ENCODE peak calls at places on chromosomes 7 and 10, in eight cellular contexts. One of them, this sample, is unnamed.

GRCh38 chr10:43905502-43906236 is 257.0 kb upstream of the ZNF32 start:
- DNase-seq in mammary epithelial cell: no peak
- DNase-seq in keratinocyte: no peak
- DNase-seq in K562: no peak
- DNase-seq in fibroblast of lung: peak; percentile 37
- DNase-seq in PC-3: no peak
- DNase-seq in PC-9: peak; percentile 16
- DNase-seq in neural progenitor cell: no peak
- DNase-seq in this sample: no peak

GRCh38 chr10:97542169-97543024 is 30.2 kb upstream of the ANKRD2 start:
- DNase-seq in mammary epithelial cell: peak; percentile 96
- DNase-seq in keratinocyte: peak; percentile 81
- DNase-seq in K562: peak; percentile 24
- DNase-seq in fibroblast of lung: peak; percentile 99
- DNase-seq in PC-3: peak; percentile 95
- DNase-seq in PC-9: peak; percentile 86
- DNase-seq in neural progenitor cell: peak; percentile 38
- DNase-seq in this sample: peak; percentile 82

GRCh38 chr7:16967174-16967868 is 85.5 kb upstream of the AGR3 start:
- DNase-seq in mammary epithelial cell: no peak
- DNase-seq in keratinocyte: no peak
- DNase-seq in K562: no peak
- DNase-seq in fibroblast of lung: peak; percentile 89
- DNase-seq in PC-3: no peak
- DNase-seq in PC-9: no peak
- DNase-seq in neural progenitor cell: no peak
- DNase-seq in this sample: no peak

GRCh38 chr7:156764016-156764669 is 123.6 kb downstream of the RNF32 start:
- DNase-seq in mammary epithelial cell: peak; percentile 58
- DNase-seq in keratinocyte: no peak
- DNase-seq in K562: peak; percentile 78
- DNase-seq in fibroblast of lung: peak; percentile 74
- DNase-seq in PC-3: peak; percentile 70
- DNase-seq in PC-9: no peak
- DNase-seq in neural progenitor cell: peak; percentile 75
- DNase-seq in this sample: peak; percentile 45

GRCh38 chr7:103765891-103766290 is 223.6 kb downstream of the RELN start:
- DNase-seq in mammary epithelial cell: no peak
- DNase-seq in keratinocyte: no peak
- DNase-seq in K562: no peak
- DNase-seq in fibroblast of lung: no peak
- DNase-seq in PC-3: no peak
- DNase-seq in PC-9: no peak
- DNase-seq in neural progenitor cell: peak; percentile 82
- DNase-seq in this sample: no peak

GRCh38 chr7:22387583-22387982 is 30.6 kb upstream of the RAPGEF5 start:
- DNase-seq in mammary epithelial cell: no peak
- DNase-seq in keratinocyte: no peak
- DNase-seq in K562: no peak
- DNase-seq in fibroblast of lung: peak; percentile 88
- DNase-seq in PC-3: no peak
- DNase-seq in PC-9: no peak
- DNase-seq in neural progenitor cell: no peak
- DNase-seq in this sample: no peak

GRCh38 chr10:126598009-126598408 is 72.5 kb downstream of the C10orf90 start:
- DNase-seq in mammary epithelial cell: peak; percentile 26
- DNase-seq in keratinocyte: no peak
- DNase-seq in K562: peak; percentile 18
- DNase-seq in fibroblast of lung: peak; percentile 26
- DNase-seq in PC-3: peak; percentile 75
- DNase-seq in PC-9: no peak
- DNase-seq in neural progenitor cell: peak; percentile 66
- DNase-seq in this sample: peak; percentile 38

GRCh38 chr7:103929808-103930415 is 59.5 kb downstream of the RELN start:
- DNase-seq in mammary epithelial cell: peak; percentile 37
- DNase-seq in keratinocyte: no peak
- DNase-seq in K562: no peak
- DNase-seq in fibroblast of lung: no peak
- DNase-seq in PC-3: peak; percentile 32
- DNase-seq in PC-9: no peak
- DNase-seq in neural progenitor cell: no peak
- DNase-seq in this sample: no peak

GRCh38 chr7:24035653-24036414 is 248.2 kb upstream of the NPY start:
- DNase-seq in mammary epithelial cell: no peak
- DNase-seq in keratinocyte: no peak
- DNase-seq in K562: no peak
- DNase-seq in fibroblast of lung: no peak
- DNase-seq in PC-3: no peak
- DNase-seq in PC-9: no peak
- DNase-seq in neural progenitor cell: no peak
- DNase-seq in this sample: no peak

GRCh38 chr10:11588878-11589277 is 22.6 kb downstream of the USP6NL start:
- DNase-seq in mammary epithelial cell: no peak
- DNase-seq in keratinocyte: no peak
- DNase-seq in K562: peak; percentile 66
- DNase-seq in fibroblast of lung: no peak
- DNase-seq in PC-3: no peak
- DNase-seq in PC-9: no peak
- DNase-seq in neural progenitor cell: no peak
- DNase-seq in this sample: no peak

GRCh38 chr10:73773152-73773879 is 8.5 kb upstream of the CHCHD1 start:
- DNase-seq in mammary epithelial cell: no peak
- DNase-seq in keratinocyte: no peak
- DNase-seq in K562: no peak
- DNase-seq in fibroblast of lung: no peak
- DNase-seq in PC-3: no peak
- DNase-seq in PC-9: no peak
- DNase-seq in neural progenitor cell: no peak
- DNase-seq in this sample: no peak

GRCh38 chr7:149727053-149727452 is 46.3 kb downstream of the ZNF467 start:
- DNase-seq in mammary epithelial cell: no peak
- DNase-seq in keratinocyte: no peak
- DNase-seq in K562: no peak
- DNase-seq in fibroblast of lung: no peak
- DNase-seq in PC-3: no peak
- DNase-seq in PC-9: peak; percentile 26
- DNase-seq in neural progenitor cell: no peak
- DNase-seq in this sample: no peak

GRCh38 chr7:2307690-2308107 is 6.5 kb downstream of the SNX8 start:
- DNase-seq in mammary epithelial cell: no peak
- DNase-seq in keratinocyte: no peak
- DNase-seq in K562: no peak
- DNase-seq in fibroblast of lung: peak; percentile 22
- DNase-seq in PC-3: no peak
- DNase-seq in PC-9: no peak
- DNase-seq in neural progenitor cell: no peak
- DNase-seq in this sample: no peak

GRCh38 chr10:24901686-24902399 is 50.6 kb downstream of the PRTFDC1 start:
- DNase-seq in mammary epithelial cell: peak; percentile 93
- DNase-seq in keratinocyte: peak; percentile 79
- DNase-seq in K562: peak; percentile 80
- DNase-seq in fibroblast of lung: peak; percentile 98
- DNase-seq in PC-3: peak; percentile 93
- DNase-seq in PC-9: peak; percentile 89
- DNase-seq in neural progenitor cell: peak; percentile 25
- DNase-seq in this sample: peak; percentile 92

GRCh38 chr10:32005050-32005449 is 51.2 kb downstream of the KIF5B start:
- DNase-seq in mammary epithelial cell: peak; percentile 25
- DNase-seq in keratinocyte: no peak
- DNase-seq in K562: peak; percentile 36
- DNase-seq in fibroblast of lung: peak; percentile 33
- DNase-seq in PC-3: peak; percentile 72
- DNase-seq in PC-9: peak; percentile 50
- DNase-seq in neural progenitor cell: peak; percentile 63
- DNase-seq in this sample: peak; percentile 43

GRCh38 chr10:23981520-23982309 is 227.2 kb upstream of the KIAA1217 start:
- DNase-seq in mammary epithelial cell: peak; percentile 17
- DNase-seq in keratinocyte: no peak
- DNase-seq in K562: no peak
- DNase-seq in fibroblast of lung: no peak
- DNase-seq in PC-3: no peak
- DNase-seq in PC-9: no peak
- DNase-seq in neural progenitor cell: no peak
- DNase-seq in this sample: no peak

GRCh38 chr10:128150045-128150493 is 23.8 kb upstream of the MKI67 start:
- DNase-seq in mammary epithelial cell: peak; percentile 65
- DNase-seq in keratinocyte: no peak
- DNase-seq in K562: peak; percentile 89
- DNase-seq in fibroblast of lung: peak; percentile 45
- DNase-seq in PC-3: peak; percentile 69
- DNase-seq in PC-9: no peak
- DNase-seq in neural progenitor cell: peak; percentile 93
- DNase-seq in this sample: peak; percentile 53

GRCh38 chr10:13049774-13050420 is 48.4 kb upstream of the CCDC3 start:
- DNase-seq in mammary epithelial cell: no peak
- DNase-seq in keratinocyte: no peak
- DNase-seq in K562: no peak
- DNase-seq in fibroblast of lung: no peak
- DNase-seq in PC-3: no peak
- DNase-seq in PC-9: no peak
- DNase-seq in neural progenitor cell: peak; percentile 54
- DNase-seq in this sample: no peak

GRCh38 chr7:16348251-16348650 is 73.1 kb downstream of the CRPPA start:
- DNase-seq in mammary epithelial cell: no peak
- DNase-seq in keratinocyte: no peak
- DNase-seq in K562: no peak
- DNase-seq in fibroblast of lung: no peak
- DNase-seq in PC-3: no peak
- DNase-seq in PC-9: no peak
- DNase-seq in neural progenitor cell: peak; percentile 6
- DNase-seq in this sample: no peak

GRCh38 chr7:140640060-140640611 is 477 bp downstream of the DENND2A start:
- DNase-seq in mammary epithelial cell: no peak
- DNase-seq in keratinocyte: no peak
- DNase-seq in K562: no peak
- DNase-seq in fibroblast of lung: peak; percentile 56
- DNase-seq in PC-3: peak; percentile 38
- DNase-seq in PC-9: no peak
- DNase-seq in neural progenitor cell: peak; percentile 76
- DNase-seq in this sample: no peak

GRCh38 chr7:140640727-140641531 is at the start of gene DENND2A:
- DNase-seq in mammary epithelial cell: no peak
- DNase-seq in keratinocyte: no peak
- DNase-seq in K562: no peak
- DNase-seq in fibroblast of lung: peak; percentile 70
- DNase-seq in PC-3: peak; percentile 48
- DNase-seq in PC-9: peak; percentile 49
- DNase-seq in neural progenitor cell: peak; percentile 97
- DNase-seq in this sample: no peak

GRCh38 chr7:140641532-140642191 is 1.0 kb upstream of the DENND2A start:
- DNase-seq in mammary epithelial cell: no peak
- DNase-seq in keratinocyte: no peak
- DNase-seq in K562: no peak
- DNase-seq in fibroblast of lung: no peak
- DNase-seq in PC-3: no peak
- DNase-seq in PC-9: no peak
- DNase-seq in neural progenitor cell: peak; percentile 42
- DNase-seq in this sample: no peak

GRCh38 chr7:140638311-140638791 is 2.3 kb downstream of the DENND2A start:
- DNase-seq in mammary epithelial cell: no peak
- DNase-seq in keratinocyte: no peak
- DNase-seq in K562: no peak
- DNase-seq in fibroblast of lung: peak; percentile 54
- DNase-seq in PC-3: peak; percentile 46
- DNase-seq in PC-9: peak; percentile 90
- DNase-seq in neural progenitor cell: peak; percentile 63
- DNase-seq in this sample: no peak

GRCh38 chr7:140639366-140640053 is 1.1 kb downstream of the DENND2A start:
- DNase-seq in mammary epithelial cell: no peak
- DNase-seq in keratinocyte: no peak
- DNase-seq in K562: no peak
- DNase-seq in fibroblast of lung: peak; percentile 94
- DNase-seq in PC-3: peak; percentile 29
- DNase-seq in PC-9: no peak
- DNase-seq in neural progenitor cell: peak; percentile 49
- DNase-seq in this sample: no peak
- TF ChIP-seq EZH2 in mammary epithelial cell: peak; percentile 39
- TF ChIP-seq EZH2 in keratinocyte: no peak
- TF ChIP-seq EZH2 in K562: no peak
- TF ChIP-seq EZH2 in fibroblast of lung: no peak
- TF ChIP-seq EZH2 in PC-3: no peak
- TF ChIP-seq EZH2 in PC-9: no peak
- TF ChIP-seq EZH2 in neural progenitor cell: no peak
- TF ChIP-seq EZH2 in this sample: no peak

GRCh38 chr10:100562008-100562672 is 26.4 kb downstream of the HIF1AN start:
- DNase-seq in mammary epithelial cell: peak; percentile 52
- DNase-seq in keratinocyte: peak; percentile 5
- DNase-seq in K562: peak; percentile 72
- DNase-seq in fibroblast of lung: peak; percentile 57
- DNase-seq in PC-3: peak; percentile 21
- DNase-seq in PC-9: no peak
- DNase-seq in neural progenitor cell: peak; percentile 88
- DNase-seq in this sample: peak; percentile 74
- TF ChIP-seq EZH2 in mammary epithelial cell: no peak
- TF ChIP-seq EZH2 in keratinocyte: no peak
- TF ChIP-seq EZH2 in K562: no peak
- TF ChIP-seq EZH2 in fibroblast of lung: peak; percentile 65
- TF ChIP-seq EZH2 in PC-3: no peak
- TF ChIP-seq EZH2 in PC-9: no peak
- TF ChIP-seq EZH2 in neural progenitor cell: peak; percentile 38
- TF ChIP-seq EZH2 in this sample: no peak

GRCh38 chr7:43926193-43927043 is at the start of gene UBE2D4:
- DNase-seq in mammary epithelial cell: peak; percentile 83
- DNase-seq in keratinocyte: no peak
- DNase-seq in K562: peak; percentile 90
- DNase-seq in fibroblast of lung: peak; percentile 65
- DNase-seq in PC-3: peak; percentile 84
- DNase-seq in PC-9: peak; percentile 87
- DNase-seq in neural progenitor cell: peak; percentile 78
- DNase-seq in this sample: peak; percentile 71
- TF ChIP-seq EZH2 in mammary epithelial cell: no peak
- TF ChIP-seq EZH2 in keratinocyte: no peak
- TF ChIP-seq EZH2 in K562: no peak
- TF ChIP-seq EZH2 in fibroblast of lung: no peak
- TF ChIP-seq EZH2 in PC-3: no peak
- TF ChIP-seq EZH2 in PC-9: no peak
- TF ChIP-seq EZH2 in neural progenitor cell: peak; percentile 53
- TF ChIP-seq EZH2 in this sample: no peak

DNA sequence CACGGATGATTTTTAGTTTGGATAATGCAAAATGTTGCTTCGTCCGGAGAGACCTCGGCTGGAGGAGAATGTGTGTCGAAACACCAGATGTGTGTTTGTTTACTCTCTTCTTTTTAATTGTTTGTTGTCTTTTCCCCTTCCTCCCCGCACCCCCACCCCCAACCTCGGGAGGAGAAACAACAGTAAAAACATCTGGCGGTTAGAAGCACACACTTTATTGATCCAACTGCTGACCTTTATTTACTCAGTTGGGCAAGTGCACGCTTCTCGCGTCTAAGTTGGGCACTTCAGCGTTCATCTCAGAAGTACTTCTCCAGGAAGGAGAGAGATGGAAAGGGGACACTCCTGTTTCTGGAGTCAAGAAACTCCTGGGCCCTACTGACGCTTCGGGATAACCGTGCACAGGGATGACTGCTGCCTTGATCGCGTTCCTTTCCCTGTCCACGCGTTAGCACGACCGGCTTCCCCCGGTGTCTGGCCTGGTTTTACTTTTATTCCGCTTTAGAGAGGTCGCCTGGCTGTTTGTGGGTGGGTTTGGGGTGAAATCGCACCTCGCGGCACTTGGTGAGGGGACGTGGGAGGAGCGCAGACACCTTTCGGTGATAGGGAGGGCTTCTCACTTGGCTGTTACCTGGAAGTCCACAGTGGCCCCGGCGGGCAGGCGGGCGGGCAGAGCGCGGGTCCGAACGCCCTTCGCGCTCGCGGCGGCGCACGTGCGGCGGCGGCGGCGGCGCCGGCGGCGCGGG is 168.3 kb upstream of the PPP1R3A start:
- DNase-seq in mammary epithelial cell: peak; percentile 3
- DNase-seq in keratinocyte: no peak
- DNase-seq in K562: no peak
- DNase-seq in fibroblast of lung: peak; percentile 43
- DNase-seq in PC-3: no peak
- DNase-seq in PC-9: peak; percentile 57
- DNase-seq in neural progenitor cell: peak; percentile 41
- DNase-seq in this sample: no peak
- TF ChIP-seq EZH2 in mammary epithelial cell: peak; percentile 25
- TF ChIP-seq EZH2 in keratinocyte: peak; percentile 45
- TF ChIP-seq EZH2 in K562: no peak
- TF ChIP-seq EZH2 in fibroblast of lung: no peak
- TF ChIP-seq EZH2 in PC-3: no peak
- TF ChIP-seq EZH2 in PC-9: no peak
- TF ChIP-seq EZH2 in neural progenitor cell: peak; percentile 86
- TF ChIP-seq EZH2 in this sample: no peak

This sample was measured in HCT116.